ENCODE peak calls at places on chromosomes 3 and 15, in four cellular contexts. H is epithelial cell of prostate; E is stimulated activated CD4-positive, alpha-beta T cell treated with anti-CD3 and anti-CD28 coated beads, Interleukin-1b, Interleukin-23, amount 100 ng/mL, for 24 hours; R is MCF 10A. O is an unnamed sample.

GRCh38 chr3:125213946-125214542 is 1.5 kb upstream of the SLC12A8 start:
- DNase-seq in R (no peak), H (no peak), E (no peak), O (no peak)

GRCh38 chr3:49032646-49033304 is 3.6 kb upstream of the IMPDH2 start:
- DNase-seq in H (no peak), E (no peak), R (peak; percentile 33), O (no peak)

GRCh38 chr15:63076136-63077005 is 33.8 kb downstream of the TPM1 start:
- DNase-seq in E (no peak), R (no peak), H (no peak), O (no peak)

GRCh38 chr3:32457971-32458471 is 44.6 kb downstream of the CMTM6 start:
- DNase-seq in R (no peak), E (no peak), H (no peak), O (no peak)

GRCh38 chr15:94232107-94232506 is 746 bp downstream of the MCTP2 start:
- DNase-seq in R (peak; percentile 34), H (no peak), E (no peak), O (no peak)

GRCh38 chr15:40493089-40493840 is 22.5 kb downstream of the CHST14 start:
- DNase-seq in R (peak; percentile 46), H (no peak), E (peak; percentile 44), O (no peak)

GRCh38 chr15:71409541-71409940 is 294.3 kb downstream of the THSD4 start:
- DNase-seq in H (no peak), E (no peak), R (no peak), O (no peak)

GRCh38 chr15:44033894-44034293 is 161.2 kb downstream of the FRMD5 start:
- DNase-seq in R (peak; percentile 43), H (no peak), E (no peak), O (no peak)

GRCh38 chr3:170599083-170599482 is 13.2 kb upstream of the SLC7A14 start:
- DNase-seq in E (no peak), H (no peak), R (no peak), O (no peak)

GRCh38 chr15:101181349-101181748 is 70.5 kb downstream of the CHSY1 start:
- DNase-seq in E (no peak), R (no peak), H (no peak), O (no peak)

GRCh38 chr3:149384911-149385321 is 7.5 kb upstream of the TM4SF1 start:
- DNase-seq in E (no peak), R (peak; percentile 88), H (peak; percentile 93), O (no peak)